ENCODE peak calls at places on chromosomes 4 and X, in nine cellular contexts. Y is CD4-positive, alpha-beta T cell; U is breast epithelium; M is fibroblast of the aortic adventitia; O is MCF 10A; I is tibial artery; A is esophagus squamous epithelium; S is upper lobe of right lung; V is GM13977. H is an unnamed sample.

GRCh38 chr4:77994194-77994721 is 62.9 kb upstream of the FRAS1 start:
- DNase-seq in Y (no peak), U (no peak), M (peak), O (peak), I (no peak), A (no peak), S (no peak), V (peak), H (peak)

GRCh38 chrX:10360121-10360520 is 203.3 kb downstream of the CLCN4 start:
- DNase-seq in Y (no peak), U (no peak), M (peak), O (no peak), I (no peak), A (no peak), S (no peak), V (no peak), H (no peak)

GRCh38 chr4:163622351-163623051 is 128.0 kb downstream of the TMA16 start:
- DNase-seq in Y (no peak), U (no peak), M (no peak), O (no peak), I (no peak), A (no peak), S (no peak), V (no peak), H (no peak)

GRCh38 chr4:42729505-42730237 is 72.8 kb upstream of the ATP8A1 start:
- DNase-seq in Y (no peak), U (no peak), M (no peak), O (no peak), I (no peak), A (no peak), S (no peak), V (no peak), H (no peak)

GRCh38 chr4:38759077-38759789 is 23.6 kb downstream of the TLR10 start:
- DNase-seq in Y (peak), U (no peak), M (peak), O (peak), I (peak), A (no peak), S (no peak), V (peak), H (peak)

GRCh38 chr4:85555210-85555609 is 80.3 kb downstream of the ARHGAP24 start:
- DNase-seq in Y (no peak), U (no peak), M (peak), O (peak), I (no peak), A (no peak), S (no peak), V (no peak), H (peak)

GRCh38 chrX:51860679-51861078 is 32.7 kb upstream of the MAGED1 start:
- DNase-seq in Y (no peak), U (no peak), M (peak), O (peak), I (no peak), A (no peak), S (no peak), V (peak), H (peak)

GRCh38 chr4:9771069-9771468 is 10.4 kb upstream of the DRD5 start:
- DNase-seq in Y (no peak), U (no peak), M (no peak), O (peak), I (no peak), A (no peak), S (no peak), V (no peak), H (no peak)

GRCh38 chr4:162164881-162165528 is 1.2 kb upstream of the FSTL5 start:
- DNase-seq in Y (no peak), U (no peak), M (no peak), O (peak), I (no peak), A (no peak), S (no peak), V (no peak), H (no peak)

GRCh38 chrX:10486373-10486772 is 134.0 kb downstream of the MID1 start:
- DNase-seq in Y (no peak), U (no peak), M (peak), O (peak), I (no peak), A (no peak), S (no peak), V (no peak), H (no peak)

GRCh38 chr4:186368291-186368690 is 102.3 kb downstream of the F11 start:
- DNase-seq in Y (no peak), U (no peak), M (no peak), O (peak), I (no peak), A (no peak), S (no peak), V (no peak), H (no peak)

GRCh38 chrX:49884290-49884862 is 5.1 kb downstream of the USP27X start:
- DNase-seq in Y (peak), U (peak), M (peak), O (peak), I (peak), A (no peak), S (peak), V (peak), H (peak)

GRCh38 chr4:89719536-89719935 is 117.4 kb downstream of the SNCA start:
- DNase-seq in Y (no peak), U (no peak), M (no peak), O (no peak), I (no peak), A (no peak), S (no peak), V (no peak), H (no peak)

GRCh38 chr4:159925770-159926169 is 822.9 kb downstream of the RAPGEF2 start:
- DNase-seq in Y (no peak), U (no peak), M (no peak), O (no peak), I (no peak), A (no peak), S (no peak), V (no peak), H (no peak)

GRCh38 chr4:64000241-64000640 is 409.0 kb downstream of the TECRL start:
- DNase-seq in Y (no peak), U (no peak), M (no peak), O (peak), I (no peak), A (no peak), S (no peak), V (no peak), H (no peak)

GRCh38 chr4:19971829-19972228 is 279.9 kb upstream of the SLIT2 start:
- DNase-seq in Y (no peak), U (no peak), M (peak), O (peak), I (no peak), A (no peak), S (no peak), V (no peak), H (no peak)

GRCh38 chrX:98956014-98956413 is 1454.1 kb downstream of the PCDH19 start:
- DNase-seq in Y (no peak), U (no peak), M (no peak), O (no peak), I (no peak), A (no peak), S (no peak), V (no peak), H (no peak)

GRCh38 chr4:26803462-26803861 is 57.2 kb upstream of the STIM2 start:
- DNase-seq in Y (no peak), U (no peak), M (no peak), O (no peak), I (no peak), A (no peak), S (no peak), V (no peak), H (no peak)

GRCh38 chr4:112379306-112379705 is 82.1 kb downstream of the ALPK1 start:
- DNase-seq in Y (no peak), U (no peak), M (no peak), O (no peak), I (no peak), A (no peak), S (no peak), V (no peak), H (no peak)

GRCh38 chr4:110164251-110164650 is 34.2 kb downstream of the ELOVL6 start:
- DNase-seq in Y (no peak), U (no peak), M (peak), O (no peak), I (no peak), A (no peak), S (no peak), V (no peak), H (no peak)

GRCh38 chr4:119683518-119683917 is 54.9 kb upstream of the PDE5A start:
- DNase-seq in Y (no peak), U (no peak), M (peak), O (peak), I (no peak), A (no peak), S (no peak), V (no peak), H (no peak)

GRCh38 chr4:38967260-38968095 is 64.7 kb downstream of the TMEM156 start:
- DNase-seq in Y (no peak), U (no peak), M (peak), O (peak), I (no peak), A (no peak), S (no peak), V (no peak), H (no peak)

GRCh38 chrX:13088155-13088485 is 43.7 kb upstream of the FAM9C start:
- DNase-seq in Y (no peak), U (no peak), M (no peak), O (no peak), I (no peak), A (no peak), S (no peak), V (no peak), H (no peak)

GRCh38 chrX:48058621-48059295 is 12.7 kb downstream of the ZNF630 start:
- DNase-seq in Y (no peak), U (no peak), M (no peak), O (no peak), I (no peak), A (no peak), S (no peak), V (no peak), H (no peak)

GRCh38 chr4:132605551-132605950 is 543.5 kb upstream of the PCDH10 start:
- DNase-seq in Y (no peak), U (no peak), M (no peak), O (no peak), I (no peak), A (no peak), S (no peak), V (no peak), H (no peak)

GRCh38 chr4:7426525-7427171 is 8.1 kb downstream of the PSAPL1 start:
- DNase-seq in Y (no peak), U (peak), M (no peak), O (no peak), I (peak), A (no peak), S (peak), V (no peak), H (no peak)

GRCh38 chr4:184282895-184283654 is 65.4 kb upstream of the ENPP6 start:
- DNase-seq in Y (no peak), U (no peak), M (no peak), O (no peak), I (no peak), A (no peak), S (no peak), V (peak), H (peak)

GRCh38 chr4:81518762-81519427 is 47.2 kb upstream of the RASGEF1B start:
- DNase-seq in Y (no peak), U (no peak), M (no peak), O (no peak), I (no peak), A (no peak), S (no peak), V (no peak), H (no peak)

GRCh38 chrX:40054793-40055192 is 43.0 kb downstream of the BCOR start:
- DNase-seq in Y (no peak), U (no peak), M (no peak), O (no peak), I (no peak), A (no peak), S (no peak), V (no peak), H (no peak)

DNA sequence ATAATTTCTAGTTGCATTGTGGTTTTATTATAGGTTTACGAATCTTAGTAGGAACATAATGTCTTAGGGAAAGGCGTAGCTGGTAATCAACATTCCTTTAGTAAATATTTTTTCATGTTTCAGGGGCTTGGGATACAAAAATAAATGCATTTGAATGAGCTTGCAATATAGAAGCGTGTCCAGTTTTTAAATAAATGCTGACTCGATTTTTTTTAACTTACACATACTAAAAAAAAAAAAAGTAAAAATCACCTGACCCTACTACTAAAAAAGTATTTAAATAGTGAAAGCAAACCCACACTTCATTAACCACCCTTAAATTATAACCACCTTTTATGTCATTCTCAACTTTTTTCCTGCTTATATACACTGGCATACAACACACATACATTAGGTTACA is 29.6 kb downstream of the SMARCAD1 start:
- DNase-seq in Y (no peak), U (no peak), M (no peak), O (no peak), I (no peak), A (no peak), S (no peak), V (no peak), H (no peak)
- TF ChIP-seq CTCF in Y (no peak), U (no peak), M (no peak), O (no peak), I (no peak), A (no peak), S (no peak), V (no peak), H (no peak)

DNA sequence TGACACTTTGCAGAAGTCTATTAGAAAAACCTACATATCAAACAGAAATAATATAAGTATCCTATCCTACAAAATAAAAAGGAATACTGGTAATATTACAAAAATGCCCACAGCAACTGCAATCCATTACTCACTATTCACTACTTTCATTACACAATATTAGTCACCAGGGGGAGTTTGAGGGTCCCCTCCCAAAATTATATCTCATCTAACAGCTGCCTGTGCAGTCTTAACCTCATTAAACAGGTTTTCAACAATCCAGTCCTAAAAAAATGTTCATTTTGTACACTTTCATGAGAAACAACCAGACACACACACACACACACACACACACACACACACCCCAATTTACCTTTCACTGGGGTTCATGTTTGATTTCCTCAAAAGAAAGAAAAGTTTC is 2.9 kb downstream of the CLOCK start:
- DNase-seq in Y (no peak), U (no peak), M (peak), O (peak), I (no peak), A (no peak), S (no peak), V (no peak), H (no peak)
- TF ChIP-seq CTCF in Y (no peak), U (no peak), M (no peak), O (no peak), I (no peak), A (no peak), S (no peak), V (peak), H (no peak)

DNA sequence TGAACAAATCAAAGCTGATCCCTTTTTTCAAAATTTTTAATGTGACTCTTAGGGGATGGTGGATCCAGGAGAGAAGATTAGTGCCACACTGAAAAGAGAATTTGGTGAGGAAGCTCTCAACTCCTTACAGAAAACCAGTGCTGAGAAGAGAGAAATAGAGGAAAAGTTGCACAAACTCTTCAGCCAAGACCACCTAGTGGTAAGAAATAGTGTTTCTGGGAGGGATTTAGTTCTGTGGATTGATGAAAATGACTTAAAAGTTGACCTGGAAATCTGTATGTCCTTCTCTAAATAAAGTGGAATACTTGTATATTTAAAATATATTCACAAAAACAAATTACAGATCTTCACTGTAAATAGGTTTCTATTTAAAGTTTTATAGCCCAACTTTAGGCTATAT is 29.2 kb downstream of the NUDT9 start:
- DNase-seq in Y (no peak), U (no peak), M (no peak), O (no peak), I (no peak), A (no peak), S (no peak), V (no peak), H (no peak)
- TF ChIP-seq CTCF in Y (no peak), U (no peak), M (peak), O (no peak), I (no peak), A (peak), S (no peak), V (no peak), H (no peak)

DNA sequence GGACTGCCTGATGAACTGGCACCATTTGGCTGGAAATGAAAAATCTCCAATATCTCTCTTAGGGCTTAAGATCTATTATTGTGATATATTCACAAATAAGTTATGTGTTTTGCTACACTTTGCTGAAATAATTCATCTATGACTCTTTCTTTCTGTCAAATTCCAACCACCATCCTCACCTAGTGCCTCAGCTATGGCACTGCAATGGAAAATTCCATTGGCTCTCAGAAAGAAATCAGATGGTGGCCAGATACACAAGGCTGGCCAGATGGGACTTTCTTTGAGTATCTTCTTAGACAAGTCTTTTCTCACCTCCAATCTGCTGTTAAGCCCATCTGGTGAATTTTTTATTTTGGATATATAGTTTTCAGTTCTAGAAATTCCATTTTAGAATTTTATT is 28.0 kb downstream of the NAT8L start:
- DNase-seq in Y (no peak), U (no peak), M (no peak), O (peak), I (no peak), A (no peak), S (no peak), V (no peak), H (no peak)
- TF ChIP-seq CTCF in Y (no peak), U (no peak), M (peak), O (no peak), I (no peak), A (peak), S (no peak), V (no peak), H (no peak)

GRCh38 chr4:6046526-6047129 is 28.4 kb upstream of the C4orf50 start:
- DNase-seq in Y (no peak), U (no peak), M (no peak), O (no peak), I (no peak), A (no peak), S (no peak), V (no peak), H (no peak)

GRCh38 chr4:6043843-6044242 is 25.6 kb upstream of the C4orf50 start:
- DNase-seq in Y (no peak), U (no peak), M (no peak), O (no peak), I (no peak), A (no peak), S (no peak), V (no peak), H (no peak)

GRCh38 chr4:6044276-6044675 is 26.0 kb upstream of the C4orf50 start:
- DNase-seq in Y (no peak), U (no peak), M (no peak), O (no peak), I (no peak), A (no peak), S (no peak), V (no peak), H (no peak)

GRCh38 chr4:6043188-6043587 is 25.0 kb upstream of the C4orf50 start:
- DNase-seq in Y (no peak), U (no peak), M (no peak), O (no peak), I (no peak), A (no peak), S (no peak), V (no peak), H (no peak)

DNA sequence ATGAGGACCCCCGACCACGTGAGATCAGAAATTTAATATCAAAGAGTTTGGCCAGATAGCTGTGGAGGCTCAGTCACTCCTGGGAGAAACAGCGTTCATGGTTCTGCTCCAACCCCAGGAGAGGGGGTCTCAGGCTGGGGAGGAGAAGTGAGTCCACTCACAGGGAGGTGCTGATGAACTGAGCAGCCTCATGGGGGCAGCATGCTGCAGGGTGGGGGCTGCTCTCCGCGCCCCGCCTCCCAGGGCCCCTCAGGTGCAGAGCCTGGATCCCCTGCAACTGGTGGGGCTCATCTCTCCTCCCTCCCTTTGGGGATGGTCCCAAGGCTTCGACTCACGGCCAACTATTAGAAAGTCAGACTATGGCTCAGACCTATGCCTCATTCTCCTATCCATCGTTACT is 26.6 kb upstream of the C4orf50 start:
- DNase-seq in Y (no peak), U (no peak), M (no peak), O (no peak), I (no peak), A (no peak), S (no peak), V (no peak), H (no peak)
- TF ChIP-seq CTCF in Y (no peak), U (no peak), M (no peak), O (no peak), I (no peak), A (no peak), S (no peak), V (peak), H (no peak)